ENCODE peak calls at places on chromosomes 12 and 14, in eight cellular contexts. A is cardiac fibroblast, M is aorta, W is right atrium auricular region, S is AG09309, J is NCI-H2081, Q is D341Med, P is non-pigmented ciliary epithelial cell. G is an unnamed sample.

GRCh38 chr12:97924122-97924521 is 461.5 kb downstream of the RMST start:
- DNase-seq in Q (no peak), J (no peak), W (no peak), M (no peak), A (no peak), P (no peak), S (no peak), G (no peak)

GRCh38 chr12:38269897-38270296 is 46.7 kb upstream of the ALG10B start:
- DNase-seq in J (no peak), A (no peak), M (no peak), P (no peak), Q (no peak), S (no peak), W (no peak), G (no peak)

GRCh38 chr12:57734586-57734985 is 4.0 kb downstream of the AGAP2 start:
- DNase-seq in J (no peak), Q (no peak), A (no peak), M (no peak), W (no peak), S (no peak), P (no peak), G (no peak)

GRCh38 chr12:21324551-21324950 is 10.2 kb downstream of the SLCO1A2 start:
- DNase-seq in J (no peak), A (no peak), W (no peak), Q (no peak), P (no peak), M (no peak), S (no peak), G (no peak)

GRCh38 chr14:61466249-61466904 is 145.0 kb downstream of the PRKCH start:
- DNase-seq in J (no peak), Q (no peak), M (peak; percentile 77), W (peak; percentile 91), S (peak; percentile 86), P (peak; percentile 99), A (peak; percentile 99), G (peak; percentile 82)

GRCh38 chr12:69645031-69645430 is 34.3 kb upstream of the LRRC10 start:
- DNase-seq in P (no peak), M (no peak), J (no peak), W (no peak), Q (no peak), S (no peak), A (no peak), G (no peak)

GRCh38 chr12:89775336-89776005 is 66.8 kb upstream of the ATP2B1 start:
- DNase-seq in M (no peak), J (no peak), A (no peak), Q (no peak), W (no peak), P (no peak), S (no peak), G (no peak)

GRCh38 chr14:97626088-97626487 is 828.9 kb downstream of the VRK1 start:
- DNase-seq in S (no peak), A (no peak), W (no peak), J (no peak), M (no peak), P (no peak), Q (no peak), G (no peak)

GRCh38 chr12:67469666-67470065 is 178.9 kb upstream of the DYRK2 start:
- DNase-seq in A (no peak), J (no peak), P (no peak), M (no peak), S (no peak), Q (no peak), W (no peak), G (no peak)

GRCh38 chr14:105532735-105533141 is 6.4 kb downstream of the TMEM121 start:
- DNase-seq in A (peak; percentile 42), S (no peak), Q (peak; percentile 74), M (no peak), J (no peak), P (no peak), W (no peak), G (no peak)

GRCh38 chr14:100525615-100526014 is 61.6 kb downstream of the BEGAIN start:
- DNase-seq in W (no peak), M (no peak), S (no peak), Q (peak; percentile 21), A (no peak), P (no peak), J (no peak), G (no peak)

GRCh38 chr14:59107819-59108218 is 80.6 kb upstream of the DAAM1 start:
- DNase-seq in S (no peak), P (no peak), Q (no peak), W (no peak), M (no peak), J (no peak), A (no peak), G (no peak)

GRCh38 chr12:110917961-110918360 is 2.4 kb downstream of the MYL2 start:
- DNase-seq in Q (no peak), J (no peak), M (no peak), W (no peak), A (peak; percentile 13), P (no peak), S (no peak), G (no peak)

GRCh38 chr14:104284636-104285482 is 146.5 kb downstream of the KIF26A start:
- DNase-seq in S (no peak), W (no peak), Q (no peak), J (no peak), P (no peak), A (no peak), M (peak; percentile 36), G (no peak)

GRCh38 chr12:120832712-120833111 is 71.4 kb downstream of the SPPL3 start:
- DNase-seq in A (no peak), S (no peak), Q (no peak), J (no peak), M (no peak), P (no peak), W (no peak), G (no peak)

GRCh38 chr14:34222122-34222521 is 239.9 kb downstream of the SPTSSA start:
- DNase-seq in W (no peak), M (no peak), J (no peak), S (no peak), Q (no peak), P (no peak), A (no peak), G (no peak)

GRCh38 chr14:25006031-25006430 is 43.9 kb downstream of the STXBP6 start:
- DNase-seq in W (no peak), M (no peak), J (no peak), P (no peak), A (no peak), S (no peak), Q (no peak), G (no peak)

GRCh38 chr12:125533434-125534029 is 468.3 kb downstream of the AACS start:
- DNase-seq in P (no peak), J (peak; percentile 22), A (no peak), Q (peak; percentile 87), S (no peak), W (no peak), M (no peak), G (peak; percentile 5)

GRCh38 chr12:79933580-79934264 is 1.2 kb downstream of the PPP1R12A start:
- DNase-seq in A (no peak), J (peak; percentile 55), M (no peak), Q (no peak), W (no peak), P (no peak), S (no peak), G (no peak)